ENCODE peak calls at places on chromosome 16, in five cellular contexts. N, F, L, I and P are unnamed samples.

GRCh38 chr16:50498756-50499155 is 49.4 kb upstream of the NKD1 start:
- DNase-seq in F (no peak), I (no peak), N (no peak), L (no peak), P (no peak)

GRCh38 chr16:69799601-69800000 is 37.5 kb downstream of the WWP2 start:
- DNase-seq in F (no peak), I (no peak), N (no peak), L (no peak), P (no peak)

GRCh38 chr16:11759163-11759834 is 16.6 kb upstream of the TXNDC11 start:
- DNase-seq in N (no peak), L (no peak), I (no peak), F (no peak), P (no peak)

GRCh38 chr16:71340406-71340805 is 18.1 kb upstream of the CALB2 start:
- DNase-seq in I (no peak), F (no peak), L (no peak), N (no peak), P (no peak)

GRCh38 chr16:11946433-11946832 is 4.6 kb upstream of the NPIPB2 start:
- DNase-seq in L (no peak), N (no peak), F (no peak), I (no peak), P (no peak)

GRCh38 chr16:73737637-73738036 is 559.0 kb upstream of the PSMD7 start:
- DNase-seq in F (no peak), N (no peak), L (no peak), I (no peak), P (no peak)

GRCh38 chr16:54847207-54847606 is 83.5 kb upstream of the IRX5 start:
- DNase-seq in N (no peak), L (no peak), I (no peak), F (no peak), P (no peak)

GRCh38 chr16:51839697-51840462 is 688.8 kb upstream of the SALL1 start:
- DNase-seq in L (no peak), N (no peak), I (peak; percentile 15), F (no peak), P (no peak)

GRCh38 chr16:67663151-67663876 is 2.6 kb downstream of the PARD6A start:
- DNase-seq in N (no peak), I (no peak), L (no peak), F (peak; percentile 58), P (no peak)

GRCh38 chr16:52283018-52283417 is 263.9 kb downstream of the TOX3 start:
- DNase-seq in N (no peak), I (no peak), L (no peak), F (no peak), P (no peak)

GRCh38 chr16:68244903-68245853 is at the start of gene PLA2G15:
- DNase-seq in I (peak; percentile 87), F (peak; percentile 100), L (no peak), N (peak; percentile 100), P (peak; percentile 97)

GRCh38 chr16:72464052-72464451 is 292.1 kb upstream of the PMFBP1 start:
- DNase-seq in L (no peak), I (no peak), F (no peak), N (no peak), P (no peak)

GRCh38 chr16:8832383-8833100 is 34.9 kb downstream of the PMM2 start:
- DNase-seq in F (no peak), L (no peak), N (no peak), I (no peak), P (no peak)

GRCh38 chr16:66617728-66618127 is 13.2 kb downstream of the CMTM3 start:
- DNase-seq in N (peak; percentile 72), L (no peak), F (no peak), I (no peak), P (no peak)

GRCh38 chr16:66508914-66509496 is 40.9 kb downstream of the TK2 start:
- DNase-seq in I (no peak), N (no peak), F (no peak), L (no peak), P (no peak)

GRCh38 chr16:19809121-19809635 is 75.5 kb downstream of the GPRC5B start:
- DNase-seq in I (no peak), L (no peak), N (no peak), F (no peak), P (no peak)

GRCh38 chr16:84368327-84368996 is at the start of gene ATP2C2:
- DNase-seq in I (no peak), L (no peak), N (peak; percentile 36), F (peak; percentile 38), P (no peak)

GRCh38 chr16:24771132-24771778 is 41.8 kb downstream of the TNRC6A start:
- DNase-seq in N (no peak), L (no peak), F (no peak), I (no peak), P (no peak)

GRCh38 chr16:48359983-48360382 is 25.2 kb downstream of the SIAH1 start:
- DNase-seq in I (no peak), N (no peak), L (no peak), F (no peak), P (no peak)

GRCh38 chr16:5865231-5865630 is 767.6 kb upstream of the EEF2KMT start:
- DNase-seq in N (no peak), F (no peak), L (no peak), I (no peak), P (no peak)

GRCh38 chr16:65406933-65407332 is 285.1 kb upstream of the CDH11 start:
- DNase-seq in L (no peak), I (no peak), F (no peak), N (no peak), P (no peak)

GRCh38 chr16:48126801-48127644 is 28.8 kb downstream of the ABCC12 start:
- DNase-seq in F (no peak), I (peak; percentile 6), L (no peak), N (no peak), P (no peak)

GRCh38 chr16:642189-643049 is 791 bp downstream of the MCRIP2 start:
- DNase-seq in I (peak; percentile 60), N (peak; percentile 82), L (no peak), F (peak; percentile 70), P (no peak)

GRCh38 chr16:7303014-7303676 is 29.5 kb upstream of the RBFOX1 start:
- DNase-seq in F (peak; percentile 67), N (no peak), I (no peak), L (no peak), P (no peak)

GRCh38 chr16:71247478-71247877 is 17.0 kb upstream of the HYDIN start:
- DNase-seq in N (no peak), I (no peak), L (no peak), F (no peak), P (no peak)

GRCh38 chr16:8677481-8677880 is 3.1 kb downstream of the ABAT start:
- DNase-seq in F (no peak), N (no peak), L (no peak), I (no peak), P (no peak)

GRCh38 chr16:11329080-11329491 is 16.2 kb upstream of the RMI2 start:
- DNase-seq in F (no peak), I (no peak), N (no peak), L (peak; percentile 57), P (no peak)

GRCh38 chr16:24988593-24989338 is 26.4 kb downstream of the ARHGAP17 start:
- DNase-seq in N (no peak), L (no peak), I (peak; percentile 75), F (peak; percentile 57), P (peak; percentile 29)

GRCh38 chr16:65153365-65154105 is 31.7 kb upstream of the CDH11 start:
- DNase-seq in I (no peak), L (no peak), N (no peak), F (no peak), P (no peak)

GRCh38 chr16:50665128-50665878 is 15.8 kb downstream of the SNX20 start:
- DNase-seq in N (peak; percentile 80), F (peak; percentile 84), L (no peak), I (peak; percentile 59), P (peak; percentile 79)

GRCh38 chr16:24022797-24023196 is 187.0 kb downstream of the PRKCB start:
- DNase-seq in I (no peak), L (no peak), N (no peak), F (no peak), P (no peak)

GRCh38 chr16:5841934-5842333 is 744.3 kb upstream of the EEF2KMT start:
- DNase-seq in I (no peak), L (no peak), N (no peak), F (no peak), P (no peak)

GRCh38 chr16:81094771-81095251 is 1.4 kb downstream of the GCSH start:
- DNase-seq in N (no peak), F (no peak), I (no peak), L (no peak), P (no peak)

GRCh38 chr16:80931985-80932720 is 74.5 kb downstream of the CMC2 start:
- DNase-seq in N (no peak), F (peak; percentile 84), I (peak; percentile 23), L (no peak), P (no peak)

GRCh38 chr16:68075980-68076379 is 9.2 kb upstream of the NFATC3 start:
- DNase-seq in I (no peak), F (no peak), N (no peak), L (no peak), P (no peak)

GRCh38 chr16:29962344-29962994 is 590 bp downstream of the TMEM219 start:
- DNase-seq in F (no peak), L (no peak), I (peak; percentile 33), N (peak; percentile 7), P (no peak)

GRCh38 chr16:88809068-88809675 is 2.6 kb downstream of the APRT start:
- DNase-seq in I (no peak), L (no peak), F (no peak), N (no peak), P (no peak)

GRCh38 chr16:17358350-17358749 is 112.4 kb downstream of the XYLT1 start:
- DNase-seq in N (no peak), F (no peak), L (no peak), I (no peak), P (no peak)
- TF ChIP-seq FOXM1 in N (no peak), F (no peak), L (no peak), I (no peak), P (no peak)

DNA sequence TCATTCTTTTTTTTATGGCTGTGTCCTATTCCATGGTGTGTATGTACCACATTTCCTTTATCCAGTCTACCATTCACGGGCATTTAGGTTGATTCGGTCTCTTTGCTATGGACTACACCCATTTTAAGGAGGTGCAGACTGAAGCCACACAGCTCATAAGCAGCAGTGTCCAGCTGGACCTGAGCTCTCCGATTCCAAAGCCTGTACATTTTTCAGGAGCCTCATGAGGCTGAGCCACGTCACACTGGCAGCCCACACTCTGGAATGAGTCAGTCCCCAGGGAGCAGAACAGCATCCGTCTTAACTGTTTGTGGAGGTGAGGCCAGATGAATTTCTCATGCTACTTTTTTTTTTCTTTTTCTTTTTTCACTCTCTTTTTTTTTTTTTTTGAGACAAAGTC is 116.1 kb downstream of the C16orf95 start:
- DNase-seq in F (no peak), I (no peak), L (no peak), N (no peak), P (no peak)
- TF ChIP-seq FOXM1 in F (no peak), I (no peak), L (no peak), N (no peak), P (no peak)

GRCh38 chr16:53504161-53504663 is 1.2 kb upstream of the AKTIP start:
- DNase-seq in L (no peak), F (peak; percentile 49), I (no peak), N (no peak), P (no peak)
- TF ChIP-seq FOXM1 in L (no peak), F (no peak), I (no peak), N (no peak), P (no peak)

DNA sequence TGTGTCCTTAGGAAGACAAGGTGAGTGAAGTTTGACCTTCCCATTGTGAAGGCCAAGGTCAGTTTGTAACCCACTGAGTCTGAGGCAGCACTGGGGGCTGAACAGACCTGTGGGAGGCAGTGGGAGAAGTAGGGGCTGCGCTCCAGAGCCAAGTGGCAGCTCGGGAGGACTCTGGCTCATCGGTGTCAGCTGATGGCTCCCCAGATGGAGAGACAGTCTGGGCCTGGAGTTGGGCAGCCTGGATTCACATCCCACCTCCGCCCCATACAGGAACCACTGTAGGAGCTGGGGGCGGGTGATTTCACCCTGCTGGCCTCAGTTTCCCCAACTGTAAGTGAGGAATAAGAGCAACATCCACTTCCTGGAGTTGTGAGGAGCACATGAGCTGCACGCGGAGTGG is 128.4 kb downstream of the FOXL1 start:
- DNase-seq in L (no peak), I (no peak), F (no peak), N (no peak), P (no peak)
- TF ChIP-seq FOXM1 in L (no peak), I (no peak), F (no peak), N (no peak), P (no peak)